ENCODE peak calls at places on chromosomes 3 and 15, in six cellular contexts. J is DND-41, Q is stomach, D is spleen, P is IMR-90, V is H9. W is an unnamed sample.

GRCh38 chr3:99747915-99748314 is 69.7 kb upstream of the CMSS1 start:
- DNase-seq in V (no peak), J (no peak), P (peak), Q (no peak), D (no peak), W (no peak)

GRCh38 chr3:101852983-101853382 is 3.7 kb downstream of the NFKBIZ start:
- DNase-seq in J (no peak), V (no peak), Q (no peak), P (no peak), D (no peak), W (no peak)

GRCh38 chr3:187833799-187834578 is 88.7 kb upstream of the BCL6 start:
- DNase-seq in D (no peak), P (no peak), J (no peak), Q (no peak), V (no peak), W (no peak)

GRCh38 chr3:146163584-146163983 is 2.6 kb upstream of the PLOD2 start:
- DNase-seq in Q (no peak), V (no peak), P (peak), J (no peak), D (no peak), W (no peak)

GRCh38 chr15:59688383-59688887 is 685 bp downstream of the BNIP2 start:
- DNase-seq in Q (no peak), J (no peak), P (peak), D (no peak), V (no peak), W (no peak)

GRCh38 chr15:32873292-32874114 is 155.7 kb downstream of the GREM1 start:
- DNase-seq in P (peak), Q (no peak), V (no peak), D (no peak), J (no peak), W (no peak)

GRCh38 chr3:53705774-53706173 is 140.4 kb downstream of the CHDH start:
- DNase-seq in V (peak), Q (no peak), J (peak), D (no peak), P (no peak), W (no peak)

GRCh38 chr3:130772124-130772523 is 25.5 kb upstream of the PIK3R4 start:
- DNase-seq in Q (no peak), J (no peak), D (no peak), P (no peak), V (no peak), W (no peak)

GRCh38 chr3:155047672-155048071 is 32.4 kb upstream of the MME start:
- DNase-seq in J (no peak), V (no peak), P (no peak), Q (no peak), D (no peak), W (no peak)

GRCh38 chr15:65641723-65642475 is 20.2 kb downstream of the SLC24A1 start:
- DNase-seq in D (no peak), P (no peak), Q (no peak), J (no peak), V (no peak), W (no peak)

GRCh38 chr15:51366911-51367310 is 25.5 kb downstream of the GLDN start:
- DNase-seq in Q (peak), D (no peak), J (no peak), P (peak), V (no peak), W (no peak)

GRCh38 chr15:52556524-52556923 is 12.3 kb downstream of the ARPP19 start:
- DNase-seq in J (no peak), P (no peak), V (no peak), D (no peak), Q (no peak), W (no peak)

GRCh38 chr3:190064112-190064511 is 56.6 kb downstream of the P3H2 start:
- DNase-seq in Q (peak), P (peak), D (no peak), V (no peak), J (no peak), W (no peak)

GRCh38 chr3:72100626-72101187 is 315.8 kb upstream of the PROK2 start:
- DNase-seq in Q (peak), D (peak), P (peak), V (peak), J (peak), W (peak)

GRCh38 chr3:128632301-128632700 is 18.3 kb downstream of the RPN1 start:
- DNase-seq in D (no peak), P (no peak), J (no peak), V (no peak), Q (no peak), W (no peak)

GRCh38 chr15:45660231-45660979 is 25.6 kb downstream of the SQOR start:
- DNase-seq in J (no peak), Q (peak), D (no peak), V (no peak), P (peak), W (no peak)

GRCh38 chr15:51634591-51635198 is 12.1 kb upstream of the DMXL2 start:
- DNase-seq in J (no peak), D (no peak), P (peak), V (no peak), Q (no peak), W (no peak)

GRCh38 chr3:182795383-182795782 is 2.1 kb downstream of the ATP11B start:
- DNase-seq in D (no peak), P (no peak), J (peak), V (no peak), Q (no peak), W (no peak)

GRCh38 chr15:91784973-91785709 is 68.4 kb upstream of the SLCO3A1 start:
- DNase-seq in P (no peak), V (no peak), D (no peak), Q (no peak), J (no peak), W (no peak)

GRCh38 chr3:181210275-181210674 is 220.7 kb upstream of the DNAJC19 start:
- DNase-seq in V (no peak), Q (no peak), P (peak), D (no peak), J (no peak), W (no peak)

GRCh38 chr15:44535509-44536297 is 1.2 kb upstream of the EIF3J start:
- DNase-seq in D (peak), P (no peak), J (no peak), V (peak), Q (no peak), W (no peak)

GRCh38 chr15:87564666-87565065 is 691.9 kb downstream of the NTRK3 start:
- DNase-seq in Q (no peak), D (no peak), J (no peak), V (no peak), P (no peak), W (no peak)

GRCh38 chr3:159390656-159391055 is 588.8 kb downstream of the MFSD1 start:
- DNase-seq in V (no peak), Q (no peak), P (no peak), J (no peak), D (no peak), W (no peak)

GRCh38 chr15:44971036-44971435 is 14.5 kb downstream of the TERB2 start:
- DNase-seq in D (no peak), P (no peak), Q (no peak), J (no peak), V (no peak), W (no peak)

GRCh38 chr3:277873-278272 is 81.3 kb downstream of the CHL1 start:
- DNase-seq in J (no peak), Q (no peak), D (no peak), P (no peak), V (no peak), W (no peak)

GRCh38 chr3:26070854-26071253 is 281.0 kb downstream of the OXSM start:
- DNase-seq in J (no peak), V (no peak), Q (no peak), P (no peak), D (no peak), W (no peak)

GRCh38 chr3:197031315-197032285 is 2.0 kb upstream of the MELTF start:
- DNase-seq in Q (peak), V (no peak), D (no peak), P (peak), J (no peak), W (no peak)

GRCh38 chr3:46717447-46718231 is at the start of gene PRSS50:
- DNase-seq in Q (peak), J (peak), P (no peak), V (peak), D (peak), W (no peak)

GRCh38 chr3:61981005-61981404 is 392.3 kb downstream of the FEZF2 start:
- DNase-seq in D (no peak), P (no peak), V (no peak), Q (no peak), J (no peak), W (no peak)

GRCh38 chr15:98131924-98132323 is 171.4 kb downstream of the ARRDC4 start:
- DNase-seq in Q (no peak), V (no peak), D (no peak), P (no peak), J (no peak), W (no peak)

GRCh38 chr3:126781406-126781805 is 77.4 kb downstream of the CHCHD6 start:
- DNase-seq in P (no peak), J (no peak), Q (no peak), D (no peak), V (no peak), W (no peak)

DNA sequence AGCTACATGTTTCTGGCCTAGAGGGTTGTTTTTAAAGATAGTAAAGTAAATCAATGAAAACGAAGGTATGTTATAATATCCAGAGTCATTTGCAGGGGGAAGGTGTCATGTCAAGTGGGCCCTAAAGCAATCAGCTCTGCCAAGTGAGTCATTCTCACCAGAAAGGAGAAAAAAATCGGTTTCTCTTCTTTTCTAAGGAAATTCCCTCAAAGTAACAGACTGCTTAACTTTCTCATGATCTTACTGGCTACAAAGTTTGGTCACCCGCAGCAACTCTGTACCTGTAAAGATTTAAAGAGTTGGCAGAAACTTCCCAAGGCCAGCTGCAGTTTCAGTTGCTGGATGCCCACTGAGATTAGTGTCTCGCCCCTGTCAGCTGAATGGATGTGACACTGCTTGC is 5.5 kb upstream of the FSIP1 start:
- DNase-seq in V (no peak), P (peak), Q (no peak), J (no peak), D (no peak), W (no peak)
- H3K27ac ChIP-seq in V (no peak), P (peak), Q (no peak), J (no peak), D (no peak), W (no peak)

DNA sequence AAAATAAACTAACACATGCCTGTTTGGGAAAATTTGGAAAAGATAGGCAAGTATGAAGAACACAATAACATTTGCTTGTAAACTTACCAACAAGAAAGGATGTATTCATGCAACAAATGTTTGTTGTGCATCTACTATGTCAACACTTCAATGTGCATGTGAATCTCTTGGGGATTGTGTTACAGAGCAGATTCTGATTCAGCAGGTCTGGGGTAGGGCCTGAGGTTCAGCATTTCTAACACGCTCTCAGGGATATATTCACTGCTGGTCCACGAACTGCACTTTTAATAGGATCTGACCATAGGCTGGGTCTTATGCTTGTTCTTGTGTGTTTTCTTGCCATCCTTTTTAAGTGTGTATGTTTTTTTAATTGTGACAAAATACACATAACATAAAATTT is 11.8 kb downstream of the GPD1L start:
- DNase-seq in D (no peak), J (no peak), V (no peak), Q (no peak), P (no peak), W (no peak)
- H3K27ac ChIP-seq in D (no peak), J (no peak), V (no peak), Q (no peak), P (no peak), W (no peak)

DNA sequence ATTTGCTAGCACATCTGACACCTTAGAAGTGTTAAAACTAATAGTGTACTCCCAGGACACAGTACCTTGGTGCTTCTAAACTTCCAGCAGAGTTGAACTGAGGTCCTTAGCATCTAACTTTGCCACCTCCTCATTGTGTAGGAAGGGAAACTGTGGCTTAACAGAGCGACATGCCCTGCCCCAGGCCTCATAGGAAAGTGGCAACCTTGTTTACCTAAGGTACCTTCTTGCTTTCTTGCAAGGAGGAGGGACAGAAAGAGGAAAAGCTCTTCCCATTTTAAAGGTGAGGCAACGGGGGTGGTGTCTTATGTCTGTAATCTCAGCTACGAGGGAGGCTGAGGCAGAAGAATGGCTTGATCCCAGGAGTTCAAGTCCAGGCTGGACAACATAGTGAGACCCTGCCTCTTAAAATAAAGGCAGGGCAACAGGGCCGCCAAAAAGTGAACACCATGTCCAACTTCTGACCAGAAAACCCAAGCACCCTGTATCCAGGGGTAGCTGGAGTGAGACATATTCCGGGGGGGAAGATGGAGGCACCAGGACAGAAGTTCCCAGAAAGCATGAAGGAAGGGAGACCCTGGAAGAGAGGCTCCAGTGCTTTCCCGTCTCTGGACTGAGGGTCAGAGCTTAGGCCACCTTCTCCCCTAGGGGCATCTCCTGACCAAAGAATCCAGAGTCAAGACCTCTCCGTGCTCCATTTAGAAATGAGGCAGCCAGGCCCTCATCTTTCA is 540 bp upstream of the KLHL40 start:
- DNase-seq in Q (no peak), V (no peak), D (no peak), J (no peak), P (no peak), W (no peak)
- H3K27ac ChIP-seq in Q (peak), V (no peak), D (no peak), J (no peak), P (no peak), W (peak)

GRCh38 chr15:101198031-101198430 is 53.8 kb downstream of the CHSY1 start:
- DNase-seq in P (no peak), Q (no peak), J (no peak), D (no peak), V (no peak), W (no peak)

GRCh38 chr15:101198820-101199219 is 53.0 kb downstream of the CHSY1 start:
- DNase-seq in P (peak), Q (no peak), D (no peak), J (no peak), V (no peak), W (no peak)

GRCh38 chr15:101203029-101203428 is 48.8 kb downstream of the CHSY1 start:
- DNase-seq in P (no peak), Q (no peak), V (no peak), J (no peak), D (no peak), W (no peak)

GRCh38 chr15:101201411-101202174 is 50.3 kb downstream of the CHSY1 start:
- DNase-seq in Q (peak), P (peak), J (peak), D (peak), V (peak), W (no peak)

DNA sequence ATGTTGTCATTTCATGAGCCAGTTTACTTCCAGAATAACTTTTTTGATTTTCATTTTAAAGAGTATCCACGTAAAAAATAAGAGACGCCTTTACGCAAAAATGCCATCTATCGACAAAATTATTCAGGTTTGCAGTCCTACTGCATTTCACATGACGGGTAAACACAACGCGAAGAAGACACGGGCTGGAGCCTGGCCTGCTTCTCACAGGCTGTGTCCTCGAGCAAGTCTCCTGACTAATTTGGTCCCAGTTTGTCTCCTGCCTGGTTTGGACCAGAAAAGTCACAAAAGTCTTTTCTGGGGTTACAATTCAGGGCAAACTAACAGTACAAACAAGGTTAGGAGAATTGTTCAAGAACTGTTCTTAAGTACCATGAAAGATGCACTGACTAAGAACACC is 51.7 kb downstream of the CHSY1 start:
- DNase-seq in J (no peak), P (no peak), V (no peak), Q (no peak), D (no peak), W (no peak)
- H3K27ac ChIP-seq in J (peak), P (peak), V (no peak), Q (peak), D (peak), W (no peak)

DNA sequence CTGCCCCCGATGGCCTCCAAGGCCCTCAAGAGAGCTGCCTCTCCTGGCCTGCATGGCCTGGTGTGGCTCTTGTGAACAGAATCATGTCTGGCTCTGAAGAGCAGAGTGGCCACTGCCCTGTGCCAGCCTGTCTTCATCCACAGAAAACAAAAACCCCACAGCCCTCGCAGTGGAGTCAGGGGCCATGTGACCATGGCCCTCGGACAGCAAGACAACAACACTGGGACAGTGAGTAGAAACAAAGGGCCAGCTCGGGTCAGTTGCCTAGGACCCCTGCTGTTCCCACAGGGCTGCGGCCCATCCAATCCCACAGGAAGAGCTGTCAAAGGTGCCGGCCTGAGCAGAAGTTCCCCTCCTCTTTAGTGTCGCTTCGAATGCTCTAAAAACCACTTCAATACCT is 72.5 kb downstream of the UMPS start:
- DNase-seq in Q (no peak), V (no peak), D (no peak), P (no peak), J (no peak), W (peak)
- H3K27ac ChIP-seq in Q (no peak), V (no peak), D (no peak), P (no peak), J (no peak), W (peak)

DNA sequence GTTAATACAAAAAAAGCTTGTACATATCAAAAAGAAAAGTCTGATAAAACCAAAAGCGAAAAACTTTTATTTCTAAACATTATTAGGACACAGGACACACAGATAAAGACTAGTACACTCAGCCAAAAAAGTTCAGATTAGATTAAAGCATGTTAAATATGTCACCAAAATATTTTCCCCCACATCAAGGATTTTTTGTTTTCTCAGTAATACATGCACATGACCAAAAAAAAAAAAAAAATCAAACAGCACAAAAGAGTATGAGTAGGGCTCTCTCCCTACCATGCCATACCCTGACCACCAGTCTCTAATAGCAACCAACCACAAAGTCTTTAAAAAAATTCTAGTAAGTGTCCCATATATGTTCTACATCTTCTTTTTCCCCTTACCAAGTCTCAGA is 77.4 kb downstream of the LRRFIP2 start:
- DNase-seq in P (no peak), Q (no peak), D (no peak), V (no peak), J (no peak), W (no peak)
- H3K27ac ChIP-seq in P (peak), Q (no peak), D (peak), V (no peak), J (no peak), W (no peak)

DNA sequence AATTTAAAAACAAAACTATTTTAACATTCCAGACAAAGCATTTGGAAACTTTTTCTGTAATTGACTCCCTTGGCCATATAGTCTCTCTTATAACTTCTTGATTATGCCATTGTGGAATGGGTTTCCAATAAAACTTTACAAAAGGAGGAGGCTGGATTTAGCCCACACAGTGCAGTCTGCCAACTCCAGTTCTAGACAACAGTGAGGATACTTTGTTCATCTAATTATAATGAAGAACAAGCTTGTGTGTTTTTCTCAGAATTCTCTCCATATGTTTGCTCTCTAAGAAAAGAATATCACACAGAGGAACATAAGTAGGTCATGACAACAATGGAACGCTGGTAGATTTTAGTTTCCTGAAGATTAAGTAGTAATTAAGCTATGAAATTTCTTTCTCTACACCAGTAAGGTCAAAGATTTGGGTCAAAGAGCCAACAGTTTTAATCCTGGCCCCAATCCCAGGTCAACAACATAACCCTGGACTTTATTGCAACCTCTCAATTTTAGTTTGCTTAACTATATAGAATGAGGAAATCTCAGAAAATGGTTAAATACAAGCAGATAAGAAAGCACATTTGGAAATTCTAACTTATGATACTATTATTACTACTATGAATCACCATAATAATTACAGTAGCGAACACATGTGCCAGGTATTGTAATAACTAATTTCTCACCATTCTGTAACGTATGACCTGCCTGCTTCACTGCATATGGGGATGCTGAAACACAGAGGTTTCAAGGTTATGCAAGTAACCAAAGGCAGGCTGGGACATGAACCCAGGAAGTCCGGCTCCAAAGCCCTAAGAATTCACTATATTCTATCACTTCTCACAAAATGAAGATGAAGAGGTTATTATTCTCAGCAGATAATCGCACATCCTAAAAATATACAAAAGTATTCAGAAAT is 65.7 kb downstream of the TJP1 start:
- DNase-seq in P (no peak), J (no peak), D (no peak), Q (no peak), V (no peak), W (no peak)
- H3K27ac ChIP-seq in P (no peak), J (no peak), D (no peak), Q (no peak), V (no peak), W (peak)

GRCh38 chr3:153232737-153233330 is 70.8 kb downstream of the RAP2B start:
- DNase-seq in V (no peak), P (peak), Q (no peak), D (no peak), J (no peak), W (no peak)
- H3K27ac ChIP-seq in V (no peak), P (peak), Q (no peak), D (no peak), J (no peak), W (no peak)

GRCh38 chr15:66849746-66850077 is 147.7 kb downstream of the SMAD6 start:
- DNase-seq in V (no peak), D (no peak), J (no peak), P (no peak), Q (no peak), W (no peak)
- H3K27ac ChIP-seq in V (no peak), D (no peak), J (no peak), P (no peak), Q (peak), W (no peak)

W was measured in caudate nucleus.